ENCODE peak calls at places on chromosomes 13 and 19, in five cellular contexts. B is PC-9, A is heart left ventricle, N is GM23338, T is psoas muscle. Q is an unnamed sample.

GRCh38 chr13:98853791-98854191 is 101.3 kb upstream of the SLC15A1 start:
- DNase-seq in B (no peak), N (no peak), A (no peak), T (no peak), Q (no peak)

GRCh38 chr19:17227798-17228367 is 1.9 kb downstream of the OCEL1 start:
- DNase-seq in B (no peak), N (peak; percentile 30), A (peak; percentile 22), T (no peak), Q (no peak)

GRCh38 chr19:35905178-35905727 is 2.8 kb downstream of the TYROBP start:
- DNase-seq in N (no peak), B (no peak), A (no peak), T (no peak), Q (no peak)

GRCh38 chr13:26878465-26878864 is 117.9 kb upstream of the GPR12 start:
- DNase-seq in N (no peak), B (no peak), A (no peak), T (no peak), Q (no peak)

GRCh38 chr13:46396341-46396740 is 9.3 kb upstream of the RUBCNL start:
- DNase-seq in T (no peak), A (no peak), N (no peak), B (no peak), Q (no peak)

GRCh38 chr19:43779820-43780219 is 953 bp downstream of the KCNN4 start:
- DNase-seq in B (peak; percentile 48), N (no peak), A (no peak), T (no peak), Q (no peak)

GRCh38 chr13:47796816-47797215 is 204.3 kb downstream of the SUCLA2 start:
- DNase-seq in A (peak; percentile 35), N (peak; percentile 7), B (no peak), T (no peak), Q (no peak)

GRCh38 chr13:91017031-91017668 is 330.3 kb upstream of the MIR17HG start:
- DNase-seq in A (peak; percentile 23), N (peak; percentile 64), T (peak; percentile 13), B (peak; percentile 38), Q (peak; percentile 52)

GRCh38 chr13:40974460-40975407 is 44.4 kb downstream of the ELF1 start:
- DNase-seq in B (no peak), A (no peak), N (peak; percentile 78), T (no peak), Q (peak; percentile 70)

GRCh38 chr13:31945202-31945978 is 86.2 kb upstream of the FRY start:
- DNase-seq in A (peak; percentile 84), T (peak; percentile 84), N (peak; percentile 66), B (peak; percentile 97), Q (no peak)

GRCh38 chr13:112708560-112709240 is 18.9 kb downstream of the ATP11A start:
- DNase-seq in T (no peak), N (no peak), B (no peak), A (peak; percentile 25), Q (peak; percentile 32)

GRCh38 chr19:2561895-2562294 is 86.0 kb downstream of the GADD45B start:
- DNase-seq in B (no peak), N (no peak), T (no peak), A (peak; percentile 16), Q (no peak)

GRCh38 chr13:75132800-75133695 is 348.9 kb downstream of the TBC1D4 start:
- DNase-seq in B (no peak), N (no peak), T (no peak), A (no peak), Q (no peak)

GRCh38 chr13:62142048-62142447 is 726.4 kb upstream of the PCDH20 start:
- DNase-seq in B (no peak), T (no peak), N (no peak), A (no peak), Q (no peak)

GRCh38 chr19:10624585-10624984 is 768 bp upstream of the SLC44A2 start:
- DNase-seq in N (no peak), T (no peak), A (no peak), B (no peak), Q (no peak)
- H3K4me3 ChIP-seq in N (peak overlapping the region; percentile 87), T (peak overlapping the region; percentile 93), A (peak overlapping the region; percentile 66), B (peak overlapping the region; percentile 83), Q (peak overlapping the region; percentile 85)

DNA sequence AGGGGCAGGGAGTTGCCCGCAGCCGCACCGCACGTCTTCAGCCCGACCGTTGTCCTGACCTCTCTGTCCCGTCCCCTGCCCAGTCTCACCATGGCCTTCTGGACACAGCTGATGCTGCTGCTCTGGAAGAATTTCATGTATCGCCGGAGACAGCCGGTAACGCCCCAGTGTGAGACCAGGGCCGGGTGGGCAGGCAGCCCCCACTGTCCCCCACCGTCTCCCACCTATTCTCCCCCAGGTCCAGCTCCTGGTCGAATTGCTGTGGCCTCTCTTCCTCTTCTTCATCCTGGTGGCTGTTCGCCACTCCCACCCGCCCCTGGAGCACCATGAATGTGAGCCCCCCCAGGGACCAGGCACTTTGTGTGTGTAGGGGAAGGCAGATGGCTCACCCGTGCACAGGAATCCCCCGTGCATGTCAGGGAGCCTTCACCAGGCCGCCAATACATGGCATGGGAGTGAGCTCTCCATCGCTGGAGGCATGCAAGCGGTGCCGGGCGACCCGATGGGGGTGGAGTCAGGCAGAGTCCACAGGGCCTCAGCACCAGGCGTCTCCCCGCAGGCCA is 1.4 kb downstream of the ABCA7 start:
- DNase-seq in T (no peak), A (no peak), N (no peak), B (no peak), Q (no peak)
- H3K4me1 ChIP-seq in T (peaks cover 32% of the 10 kb centered on the region), A (peaks cover 35% of the 10 kb centered on the region), N (peaks cover 10% of the 10 kb centered on the region), B (peaks cover 10% of the 10 kb centered on the region), Q (peaks cover 10% of the 10 kb centered on the region)

DNA sequence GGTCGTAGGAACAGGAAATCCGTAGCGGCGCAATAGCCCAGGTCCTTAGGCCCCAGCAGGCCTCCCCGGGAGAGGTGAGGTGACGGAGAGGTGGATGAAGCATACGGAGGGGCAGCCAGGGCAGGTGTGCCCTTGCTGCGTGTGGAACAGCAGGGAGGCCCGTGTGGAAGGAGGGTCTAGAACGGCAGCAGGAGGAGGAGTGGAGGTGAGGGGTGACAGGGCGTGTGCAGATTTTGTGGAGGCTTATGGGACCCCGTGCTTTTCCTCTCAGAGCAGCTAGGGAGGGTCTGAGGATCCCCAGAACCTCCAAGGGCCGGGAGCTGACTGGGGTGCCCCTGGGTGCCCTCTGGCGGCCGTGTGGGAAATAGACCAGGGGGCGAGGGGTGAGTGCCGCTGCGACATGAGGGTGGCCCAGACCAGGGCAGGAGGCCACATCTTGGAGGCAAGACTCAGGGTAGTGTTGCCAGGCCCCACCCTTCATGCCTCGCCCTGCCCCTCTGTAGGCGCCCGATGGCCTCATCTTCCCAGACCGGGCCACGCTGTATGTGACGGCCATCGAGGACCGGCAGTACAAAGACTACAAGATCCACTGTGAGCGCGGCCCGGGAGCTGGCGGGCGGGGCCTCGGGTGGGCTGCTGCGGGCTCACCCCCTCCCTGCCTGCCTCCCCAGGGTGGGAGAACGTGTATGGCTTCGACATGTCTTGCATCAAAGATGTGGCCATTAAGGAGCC is 5.0 kb upstream of the ADM5 start:
- DNase-seq in A (no peak), N (peak; percentile 75), B (no peak), T (no peak), Q (no peak)
- TF ChIP-seq CTCF in A (peak; percentile 23), N (peak; percentile 60), B (peak; percentile 71), T (peak; percentile 25), Q (peak; percentile 47)

GRCh38 chr13:22483276-22483675 is 697.5 kb upstream of the SGCG start:
- DNase-seq in B (no peak), A (no peak), N (no peak), T (no peak), Q (no peak)

GRCh38 chr13:22489771-22490170 is 691.0 kb upstream of the SGCG start:
- DNase-seq in T (no peak), A (no peak), N (no peak), B (no peak), Q (no peak)

GRCh38 chr13:22482496-22483000 is 698.2 kb upstream of the SGCG start:
- DNase-seq in T (no peak), A (no peak), B (no peak), N (no peak), Q (no peak)

GRCh38 chr13:22486490-22486889 is 694.3 kb upstream of the SGCG start:
- DNase-seq in T (no peak), N (no peak), B (no peak), A (no peak), Q (no peak)

GRCh38 chr13:22487932-22488331 is 692.8 kb upstream of the SGCG start:
- DNase-seq in N (no peak), T (no peak), A (no peak), B (no peak), Q (no peak)
- H3K4me3 ChIP-seq in N (no peak overlapping the region), T (no peak overlapping the region), A (no peak overlapping the region), B (no peak overlapping the region), Q (no peak overlapping the region)

GRCh38 chr19:1422943-1423342 is 15.3 kb upstream of the RPS15 start:
- DNase-seq in A (no peak), B (no peak), N (no peak), T (no peak), Q (no peak)

GRCh38 chr19:1421958-1422305 is 14.5 kb downstream of the DAZAP1 start:
- DNase-seq in N (no peak), B (no peak), T (no peak), A (no peak), Q (no peak)

GRCh38 chr19:1421218-1421957 is 14.0 kb downstream of the DAZAP1 start:
- DNase-seq in N (no peak), B (no peak), A (no peak), T (no peak), Q (no peak)

GRCh38 chr19:1423445-1424181 is 14.6 kb upstream of the RPS15 start:
- DNase-seq in B (no peak), N (no peak), T (no peak), A (no peak), Q (no peak)

GRCh38 chr19:1422360-1422759 is 15.0 kb downstream of the DAZAP1 start:
- DNase-seq in A (no peak), B (no peak), T (no peak), N (no peak), Q (no peak)
- H3K4me1 ChIP-seq in A (peaks cover 37% of the 10 kb centered on the region), B (no peaks in the 10 kb centered on the region), T (peaks cover 22% of the 10 kb centered on the region), N (no peaks in the 10 kb centered on the region), Q (peaks cover 26% of the 10 kb centered on the region)

GRCh38 chr19:7197760-7198696 is 96.2 kb downstream of the INSR start:
- DNase-seq in A (peak; percentile 94), T (peak; percentile 94), N (peak; percentile 94), B (peak; percentile 62), Q (peak; percentile 90)
- TF ChIP-seq CTCF in A (no peak), T (peak; percentile 35), N (peak; percentile 17), B (no peak), Q (no peak)

GRCh38 chr13:104586010-104586746 is 1520.0 kb upstream of the SLC10A2 start:
- DNase-seq in T (no peak), B (no peak), A (no peak), N (peak; percentile 6), Q (no peak)
- H3K4me3 ChIP-seq in T (peak overlapping the region; percentile 54), B (no peak overlapping the region), A (no peak overlapping the region), N (no peak overlapping the region), Q (no peak overlapping the region)

DNA sequence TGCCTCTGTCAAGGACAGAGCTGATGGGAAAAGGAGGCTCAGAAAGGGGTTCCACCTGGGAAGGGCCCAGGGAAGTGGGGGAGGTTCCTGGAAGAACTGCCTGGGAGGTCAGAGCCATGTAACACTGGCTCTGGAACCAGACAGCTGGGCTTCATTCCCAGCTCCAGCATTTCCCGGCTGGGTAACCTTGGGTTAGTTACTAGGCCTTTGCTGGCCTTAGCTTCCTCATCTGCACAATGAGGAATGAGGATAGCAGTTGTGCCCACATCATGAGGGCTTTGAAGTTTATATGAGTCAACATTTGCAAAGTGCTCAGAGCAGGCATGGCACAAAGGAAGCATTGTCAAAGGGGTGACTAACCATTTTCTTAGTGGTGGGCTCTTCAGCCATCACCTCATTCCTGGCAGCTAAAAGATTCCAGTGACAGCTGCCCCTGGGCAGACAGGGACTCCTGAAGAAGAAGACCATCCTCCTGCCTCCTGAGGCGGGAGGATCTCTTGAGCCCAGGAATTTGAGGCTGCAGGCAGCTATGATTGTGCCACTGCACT is 1.7 kb upstream of the DNAJB1 start:
- DNase-seq in N (no peak), T (no peak), B (peak; percentile 98), A (no peak), Q (no peak)
- H3K4me1 ChIP-seq in N (peaks cover 11% of the 10 kb centered on the region), T (peaks cover 26% of the 10 kb centered on the region), B (peaks cover 40% of the 10 kb centered on the region), A (peaks cover 32% of the 10 kb centered on the region), Q (peaks cover 20% of the 10 kb centered on the region)

Q was measured in Caco-2.